ENCODE peak calls at places on chromosomes 12 and 14, in four cellular contexts. One of them, this sample, is unnamed.

GRCh38 chr14:88551094-88551870 is 3.5 kb downstream of the PTPN21 start:
- DNase-seq in CD4-positive, alpha-beta T cell: peak; percentile 25
- DNase-seq in pancreas: peak; percentile 80
- DNase-seq in left lung: peak; percentile 72
- DNase-seq in this sample: peak; percentile 48

GRCh38 chr12:117124421-117125274 is 25.4 kb upstream of the TESC start:
- DNase-seq in CD4-positive, alpha-beta T cell: no peak
- DNase-seq in pancreas: no peak
- DNase-seq in left lung: no peak
- DNase-seq in this sample: no peak

GRCh38 chr12:125187148-125187733 is 122.0 kb downstream of the AACS start:
- DNase-seq in CD4-positive, alpha-beta T cell: no peak
- DNase-seq in pancreas: no peak
- DNase-seq in left lung: no peak
- DNase-seq in this sample: no peak

GRCh38 chr14:26598672-26599131 is 869 bp upstream of the NOVA1 start:
- DNase-seq in CD4-positive, alpha-beta T cell: no peak
- DNase-seq in pancreas: no peak
- DNase-seq in left lung: no peak
- DNase-seq in this sample: peak; percentile 26

GRCh38 chr12:10986812-10987211 is at the start of gene TAS2R50:
- DNase-seq in CD4-positive, alpha-beta T cell: no peak
- DNase-seq in pancreas: no peak
- DNase-seq in left lung: no peak
- DNase-seq in this sample: no peak

GRCh38 chr14:23008836-23009235 is 1.1 kb downstream of the C14orf93 start:
- DNase-seq in CD4-positive, alpha-beta T cell: no peak
- DNase-seq in pancreas: no peak
- DNase-seq in left lung: no peak
- DNase-seq in this sample: no peak

GRCh38 chr12:116040412-116040811 is 237.1 kb downstream of the MED13L start:
- DNase-seq in CD4-positive, alpha-beta T cell: no peak
- DNase-seq in pancreas: no peak
- DNase-seq in left lung: no peak
- DNase-seq in this sample: no peak

GRCh38 chr12:84760091-84760490 is 152.5 kb downstream of the SLC6A15 start:
- DNase-seq in CD4-positive, alpha-beta T cell: no peak
- DNase-seq in pancreas: no peak
- DNase-seq in left lung: no peak
- DNase-seq in this sample: no peak

GRCh38 chr12:58465418-58465817 is 454.9 kb downstream of the LRIG3 start:
- DNase-seq in CD4-positive, alpha-beta T cell: no peak
- DNase-seq in pancreas: no peak
- DNase-seq in left lung: no peak
- DNase-seq in this sample: no peak

GRCh38 chr12:72207094-72207493 is 65.1 kb upstream of the TRHDE start:
- DNase-seq in CD4-positive, alpha-beta T cell: no peak
- DNase-seq in pancreas: no peak
- DNase-seq in left lung: no peak
- DNase-seq in this sample: no peak

GRCh38 chr14:81247271-81247766 is 26.6 kb upstream of the GTF2A1 start:
- DNase-seq in CD4-positive, alpha-beta T cell: no peak
- DNase-seq in pancreas: peak; percentile 29
- DNase-seq in left lung: no peak
- DNase-seq in this sample: no peak

GRCh38 chr12:116456683-116457082 is 102.5 kb upstream of the MAP1LC3B2 start:
- DNase-seq in CD4-positive, alpha-beta T cell: no peak
- DNase-seq in pancreas: no peak
- DNase-seq in left lung: no peak
- DNase-seq in this sample: no peak

GRCh38 chr12:47085815-47086252 is 6.1 kb upstream of the AMIGO2 start:
- DNase-seq in CD4-positive, alpha-beta T cell: peak; percentile 31
- DNase-seq in pancreas: no peak
- DNase-seq in left lung: no peak
- DNase-seq in this sample: no peak

GRCh38 chr12:120536064-120536791 is 2.1 kb downstream of the RNF10 start:
- DNase-seq in CD4-positive, alpha-beta T cell: peak; percentile 10
- DNase-seq in pancreas: no peak
- DNase-seq in left lung: no peak
- DNase-seq in this sample: no peak

GRCh38 chr14:58871972-58872530 is 234.3 kb downstream of the DACT1 start:
- DNase-seq in CD4-positive, alpha-beta T cell: no peak
- DNase-seq in pancreas: no peak
- DNase-seq in left lung: no peak
- DNase-seq in this sample: no peak

GRCh38 chr14:54001189-54001878 is 44.7 kb upstream of the BMP4 start:
- DNase-seq in CD4-positive, alpha-beta T cell: no peak
- DNase-seq in pancreas: no peak
- DNase-seq in left lung: no peak
- DNase-seq in this sample: no peak

GRCh38 chr12:58728397-58728796 is 191.9 kb downstream of the LRIG3 start:
- DNase-seq in CD4-positive, alpha-beta T cell: no peak
- DNase-seq in pancreas: no peak
- DNase-seq in left lung: no peak
- DNase-seq in this sample: no peak

GRCh38 chr12:124721501-124722154 is 142.0 kb downstream of the SCARB1 start:
- DNase-seq in CD4-positive, alpha-beta T cell: no peak
- DNase-seq in pancreas: no peak
- DNase-seq in left lung: no peak
- DNase-seq in this sample: no peak

GRCh38 chr14:71550367-71550766 is 381.9 kb upstream of the RGS6 start:
- DNase-seq in CD4-positive, alpha-beta T cell: no peak
- DNase-seq in pancreas: no peak
- DNase-seq in left lung: no peak
- DNase-seq in this sample: no peak
- TF ChIP-seq CTCF in CD4-positive, alpha-beta T cell: no peak
- TF ChIP-seq CTCF in pancreas: no peak
- TF ChIP-seq CTCF in left lung: no peak
- TF ChIP-seq CTCF in this sample: no peak

GRCh38 chr14:65239143-65239672 is 136.9 kb upstream of the MAX start:
- DNase-seq in CD4-positive, alpha-beta T cell: no peak
- DNase-seq in pancreas: no peak
- DNase-seq in left lung: no peak
- DNase-seq in this sample: no peak

GRCh38 chr14:65239897-65240296 is 137.6 kb upstream of the MAX start:
- DNase-seq in CD4-positive, alpha-beta T cell: no peak
- DNase-seq in pancreas: no peak
- DNase-seq in left lung: no peak
- DNase-seq in this sample: no peak

GRCh38 chr14:65243766-65244442 is 141.6 kb upstream of the MAX start:
- DNase-seq in CD4-positive, alpha-beta T cell: peak; percentile 19
- DNase-seq in pancreas: no peak
- DNase-seq in left lung: no peak
- DNase-seq in this sample: no peak

GRCh38 chr14:65242732-65243134 is 140.4 kb upstream of the MAX start:
- DNase-seq in CD4-positive, alpha-beta T cell: no peak
- DNase-seq in pancreas: no peak
- DNase-seq in left lung: no peak
- DNase-seq in this sample: no peak

DNA sequence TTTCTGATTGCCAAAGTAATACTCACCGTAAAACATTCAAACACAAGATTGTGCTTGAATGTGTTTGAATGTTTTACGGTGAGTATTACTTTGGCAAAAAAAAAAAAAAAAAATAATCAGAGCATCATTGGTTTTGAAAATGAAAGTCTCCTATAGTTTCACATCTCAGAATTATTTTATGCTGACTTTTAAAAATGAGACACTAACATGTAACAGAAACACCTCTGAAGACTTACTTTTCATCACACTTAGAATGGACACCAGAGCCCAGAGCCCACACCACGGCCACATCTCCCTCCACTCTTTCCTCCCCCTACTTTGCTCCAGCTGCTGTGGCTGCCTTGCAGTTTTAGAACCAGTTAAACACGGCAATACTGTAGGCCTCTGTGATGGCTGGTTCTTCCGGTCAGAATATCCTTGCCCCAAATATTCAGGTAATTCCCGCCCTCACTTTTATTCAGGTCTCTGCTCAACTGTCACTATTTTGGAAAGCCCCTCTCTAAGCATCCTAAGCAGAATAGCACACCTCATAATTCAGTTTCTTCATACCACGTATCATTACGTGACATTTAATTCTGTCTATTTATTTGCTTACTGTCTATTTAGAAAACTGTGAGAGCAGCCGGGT is 138.9 kb upstream of the MAX start:
- DNase-seq in CD4-positive, alpha-beta T cell: no peak
- DNase-seq in pancreas: no peak
- DNase-seq in left lung: no peak
- DNase-seq in this sample: no peak
- H3K27ac ChIP-seq in CD4-positive, alpha-beta T cell: no peak overlapping the region
- H3K27ac ChIP-seq in pancreas: no peak overlapping the region
- H3K27ac ChIP-seq in left lung: no peak overlapping the region
- H3K27ac ChIP-seq in this sample: no peak overlapping the region

DNA sequence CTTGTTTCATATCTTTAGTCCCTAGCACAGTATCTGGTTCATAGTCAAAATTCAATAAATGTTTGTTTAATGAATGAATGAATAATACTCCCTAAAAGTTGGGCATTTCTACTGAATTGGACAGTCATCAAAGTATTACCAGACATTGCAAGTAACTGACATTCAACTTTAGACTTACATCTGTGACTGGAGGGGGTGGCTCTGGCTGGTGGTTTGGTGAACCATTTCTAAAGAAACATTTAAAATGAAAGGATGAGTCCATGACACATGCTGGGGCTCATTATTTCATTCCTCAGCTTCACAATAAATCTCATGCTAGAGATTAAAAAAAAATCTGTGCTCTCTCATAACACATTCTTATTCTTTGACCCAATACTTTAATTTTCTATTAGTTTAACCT is 20.6 kb upstream of the CSRNP2 start:
- DNase-seq in CD4-positive, alpha-beta T cell: no peak
- DNase-seq in pancreas: no peak
- DNase-seq in left lung: no peak
- DNase-seq in this sample: no peak
- TF ChIP-seq CTCF in CD4-positive, alpha-beta T cell: no peak
- TF ChIP-seq CTCF in pancreas: no peak
- TF ChIP-seq CTCF in left lung: no peak
- TF ChIP-seq CTCF in this sample: no peak

DNA sequence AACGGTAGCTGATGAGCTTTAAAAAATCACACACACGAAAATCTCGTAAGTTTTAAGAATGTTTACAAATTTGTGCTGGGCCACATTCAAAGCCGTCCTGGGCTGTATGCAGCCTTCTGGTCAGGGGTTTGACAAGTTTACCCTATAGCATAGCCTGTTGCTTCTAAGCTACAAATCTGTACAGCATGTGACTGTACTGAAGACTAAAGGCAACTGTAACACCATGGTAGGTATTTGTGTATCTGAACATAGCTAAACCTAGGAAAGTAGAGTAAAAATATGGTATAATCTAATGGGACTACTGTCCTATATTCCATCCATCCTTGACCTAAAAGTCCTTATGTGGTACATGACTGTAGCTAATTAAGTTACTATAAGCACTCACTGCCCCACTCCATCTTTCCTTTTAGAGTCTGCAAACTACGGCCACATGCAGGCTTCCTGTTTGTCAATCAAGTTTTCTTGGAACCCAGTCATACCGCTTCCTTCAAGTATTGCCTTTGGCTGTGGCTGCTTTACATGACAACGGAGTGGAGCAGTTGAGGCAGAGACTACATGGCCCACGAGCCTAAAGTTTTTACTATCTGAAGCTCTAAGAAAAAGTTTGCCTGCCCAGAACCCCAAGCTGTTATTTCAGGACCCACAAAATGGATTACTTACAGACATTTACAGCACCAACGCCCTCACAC is 18.5 kb downstream of the KRT7 start:
- DNase-seq in CD4-positive, alpha-beta T cell: no peak
- DNase-seq in pancreas: no peak
- DNase-seq in left lung: no peak
- DNase-seq in this sample: no peak
- H3K27ac ChIP-seq in CD4-positive, alpha-beta T cell: no peak overlapping the region
- H3K27ac ChIP-seq in pancreas: peak overlapping the region; percentile 90
- H3K27ac ChIP-seq in left lung: no peak overlapping the region
- H3K27ac ChIP-seq in this sample: no peak overlapping the region

GRCh38 chr12:50110762-50111416 is 1.1 kb upstream of the COX14 start:
- DNase-seq in CD4-positive, alpha-beta T cell: no peak
- DNase-seq in pancreas: peak; percentile 54
- DNase-seq in left lung: peak; percentile 81
- DNase-seq in this sample: peak; percentile 36
- TF ChIP-seq CTCF in CD4-positive, alpha-beta T cell: no peak
- TF ChIP-seq CTCF in pancreas: no peak
- TF ChIP-seq CTCF in left lung: no peak
- TF ChIP-seq CTCF in this sample: no peak

GRCh38 chr14:68627868-68628604 is 164.8 kb downstream of the ZFP36L1 start:
- DNase-seq in CD4-positive, alpha-beta T cell: peak; percentile 55
- DNase-seq in pancreas: peak; percentile 66
- DNase-seq in left lung: no peak
- DNase-seq in this sample: no peak
- H3K27ac ChIP-seq in CD4-positive, alpha-beta T cell: no peak overlapping the region
- H3K27ac ChIP-seq in pancreas: peak overlapping the region; percentile 85
- H3K27ac ChIP-seq in left lung: peak overlapping the region; percentile 83
- H3K27ac ChIP-seq in this sample: peak overlapping the region; percentile 87

GRCh38 chr14:96698846-96699543 is 98.2 kb upstream of the VRK1 start:
- DNase-seq in CD4-positive, alpha-beta T cell: no peak
- DNase-seq in pancreas: no peak
- DNase-seq in left lung: no peak
- DNase-seq in this sample: no peak
- TF ChIP-seq CTCF in CD4-positive, alpha-beta T cell: no peak
- TF ChIP-seq CTCF in pancreas: no peak
- TF ChIP-seq CTCF in left lung: no peak
- TF ChIP-seq CTCF in this sample: no peak

GRCh38 chr12:45354399-45354798 is 138.5 kb downstream of the ANO6 start:
- DNase-seq in CD4-positive, alpha-beta T cell: no peak
- DNase-seq in pancreas: no peak
- DNase-seq in left lung: no peak
- DNase-seq in this sample: no peak

GRCh38 chr12:45350861-45351260 is 135.0 kb downstream of the ANO6 start:
- DNase-seq in CD4-positive, alpha-beta T cell: no peak
- DNase-seq in pancreas: no peak
- DNase-seq in left lung: no peak
- DNase-seq in this sample: no peak

GRCh38 chr12:45353944-45354343 is 138.0 kb downstream of the ANO6 start:
- DNase-seq in CD4-positive, alpha-beta T cell: no peak
- DNase-seq in pancreas: no peak
- DNase-seq in left lung: no peak
- DNase-seq in this sample: no peak

GRCh38 chr12:45349911-45350310 is 134.0 kb downstream of the ANO6 start:
- DNase-seq in CD4-positive, alpha-beta T cell: no peak
- DNase-seq in pancreas: no peak
- DNase-seq in left lung: no peak
- DNase-seq in this sample: no peak

DNA sequence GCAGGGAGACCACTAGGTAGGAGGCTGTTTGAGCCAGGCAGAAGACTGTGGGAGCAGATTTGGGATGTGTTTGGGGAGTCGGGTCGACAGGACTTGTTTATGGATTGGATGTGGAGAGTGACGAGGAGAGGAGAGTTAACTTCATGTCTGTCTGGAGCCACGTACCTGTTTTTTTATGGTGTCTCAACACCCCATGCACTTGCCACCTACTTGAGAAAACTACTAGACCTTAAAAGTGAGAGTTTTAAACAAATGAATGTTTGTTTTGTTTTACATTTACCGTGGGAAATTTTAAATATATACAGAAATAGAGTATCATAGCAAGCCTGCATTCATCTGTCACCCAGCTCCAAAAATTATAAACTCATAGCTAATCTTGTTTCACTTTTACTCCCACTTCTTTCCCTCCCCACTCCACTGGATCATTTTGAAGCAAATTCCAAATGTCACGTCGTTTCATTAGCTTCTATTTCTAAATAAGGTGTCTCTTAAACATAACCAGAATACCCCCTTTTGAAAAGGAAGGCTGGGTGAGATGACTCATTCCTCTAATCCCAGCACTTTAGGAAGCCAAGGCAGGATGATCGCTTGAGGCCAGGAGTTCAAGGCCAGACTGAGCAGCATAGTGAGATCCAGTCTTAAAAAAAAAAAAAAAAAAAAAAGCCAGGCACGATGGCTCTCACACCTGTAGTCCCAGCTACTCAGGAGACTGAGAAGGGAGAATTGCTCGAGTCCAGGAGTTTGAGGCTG is 136.2 kb downstream of the ANO6 start:
- DNase-seq in CD4-positive, alpha-beta T cell: no peak
- DNase-seq in pancreas: no peak
- DNase-seq in left lung: no peak
- DNase-seq in this sample: no peak
- H3K27ac ChIP-seq in CD4-positive, alpha-beta T cell: no peak overlapping the region
- H3K27ac ChIP-seq in pancreas: no peak overlapping the region
- H3K27ac ChIP-seq in left lung: no peak overlapping the region
- H3K27ac ChIP-seq in this sample: no peak overlapping the region

This sample was measured in tibial nerve.